ENCODE peak calls at places on chromosomes 2 and 18, in seven cellular contexts. B is fibroblast of gingiva, V is AG09319, P is WTC11, Z is NCI-H1092, N is hepatocyte, O is RWPE1. L is an unnamed sample.

GRCh38 chr2:189549440-189549832 is 31.1 kb downstream of the SLC40A1 start:
- DNase-seq in B (peak), V (no peak), P (no peak), Z (no peak), N (no peak), O (no peak), L (no peak)

GRCh38 chr18:24553886-24554285 is 93.4 kb downstream of the HRH4 start:
- DNase-seq in B (no peak), V (no peak), P (no peak), Z (no peak), N (no peak), O (no peak), L (no peak)

GRCh38 chr18:4096501-4096900 is 358.6 kb downstream of the DLGAP1 start:
- DNase-seq in B (no peak), V (no peak), P (no peak), Z (no peak), N (peak), O (peak), L (no peak)

GRCh38 chr2:231288535-231289078 is 90.2 kb downstream of the ARMC9 start:
- DNase-seq in B (no peak), V (no peak), P (no peak), Z (no peak), N (peak), O (no peak), L (no peak)

GRCh38 chr2:28821295-28821958 is 10.8 kb downstream of the SPDYA start:
- DNase-seq in B (peak), V (no peak), P (peak), Z (no peak), N (peak), O (peak), L (peak)

GRCh38 chr18:79739440-79739778 is 58.3 kb upstream of the KCNG2 start:
- DNase-seq in B (no peak), V (no peak), P (no peak), Z (no peak), N (no peak), O (no peak), L (no peak)

GRCh38 chr2:18800240-18800971 is 211.0 kb upstream of the NT5C1B start:
- DNase-seq in B (no peak), V (no peak), P (no peak), Z (no peak), N (peak), O (no peak), L (no peak)

GRCh38 chr2:67451086-67451832 is 54.1 kb downstream of the ETAA1 start:
- DNase-seq in B (peak), V (no peak), P (no peak), Z (no peak), N (peak), O (peak), L (peak)

GRCh38 chr18:58449366-58449935 is 179.4 kb downstream of the ALPK2 start:
- DNase-seq in B (no peak), V (no peak), P (no peak), Z (no peak), N (no peak), O (no peak), L (no peak)

L was measured in keratinocyte.